ENCODE peak calls at places on chromosomes 3 and 15, in ten cellular contexts. Z, T, G, H, F, A, J, E, Y and I are unnamed samples.

GRCh38 chr3:15932348-15933300 is 134.8 kb upstream of the ANKRD28 start:
- DNase-seq in Z (no peak), H (no peak), A (no peak), Y (no peak), T (no peak), G (no peak), E (no peak), F (no peak), J (no peak), I (no peak)

GRCh38 chr15:78840661-78841060 is 29.4 kb upstream of the ADAMTS7 start:
- DNase-seq in F (peak), H (no peak), A (peak), J (no peak), Z (peak), Y (no peak), T (peak), E (no peak), G (no peak), I (no peak)

GRCh38 chr3:196489747-196490146 is 13.8 kb downstream of the RNF168 start:
- DNase-seq in E (no peak), J (no peak), T (no peak), Z (no peak), H (no peak), G (no peak), A (no peak), F (no peak), Y (no peak), I (no peak)

GRCh38 chr15:90054618-90055097 is 47.6 kb downstream of the IDH2 start:
- DNase-seq in Z (no peak), A (no peak), G (no peak), E (no peak), Y (no peak), H (no peak), F (no peak), T (peak), J (no peak), I (no peak)

GRCh38 chr3:187979543-187979942 is 174.4 kb upstream of the LPP start:
- DNase-seq in A (no peak), H (no peak), F (peak), E (no peak), Y (peak), G (no peak), Z (no peak), T (no peak), J (no peak), I (no peak)

GRCh38 chr15:82552861-82553260 is 12.6 kb upstream of the RPS17 start:
- DNase-seq in A (no peak), H (no peak), G (no peak), T (no peak), E (no peak), F (no peak), J (no peak), Y (no peak), Z (no peak), I (no peak)

GRCh38 chr3:48678056-48678455 is 7.7 kb downstream of the NCKIPSD start:
- DNase-seq in T (no peak), E (no peak), Z (no peak), G (no peak), J (no peak), Y (no peak), F (no peak), H (no peak), A (peak), I (no peak)

GRCh38 chr3:146881366-146881765 is 276.2 kb upstream of the PLSCR5 start:
- DNase-seq in Y (no peak), Z (no peak), F (no peak), A (no peak), E (no peak), G (no peak), T (no peak), J (no peak), H (no peak), I (no peak)

GRCh38 chr15:80474224-80474619 is 70.0 kb downstream of the ARNT2 start:
- DNase-seq in T (no peak), G (no peak), H (no peak), A (no peak), Z (no peak), F (no peak), Y (no peak), J (no peak), E (no peak), I (no peak)

GRCh38 chr3:99355465-99355864 is 282.9 kb upstream of the COL8A1 start:
- DNase-seq in J (no peak), T (no peak), H (no peak), F (no peak), A (no peak), G (no peak), E (no peak), Z (no peak), Y (no peak), I (no peak)

GRCh38 chr3:30440147-30440604 is 166.2 kb upstream of the TGFBR2 start:
- DNase-seq in J (no peak), Y (no peak), F (no peak), E (no peak), Z (no peak), A (peak), G (peak), T (no peak), H (no peak), I (no peak)

GRCh38 chr15:56322444-56322843 is 42.8 kb upstream of the TEX9 start:
- DNase-seq in J (no peak), F (no peak), H (no peak), T (no peak), Z (no peak), E (no peak), G (no peak), A (no peak), Y (no peak), I (no peak)

GRCh38 chr3:11847607-11848006 is 922 bp upstream of the TAMM41 start:
- DNase-seq in T (no peak), G (no peak), H (no peak), Z (no peak), E (peak), Y (no peak), A (no peak), J (no peak), F (peak), I (no peak)

GRCh38 chr3:13821156-13821555 is 58.7 kb downstream of the WNT7A start:
- DNase-seq in T (no peak), A (no peak), Y (no peak), H (no peak), G (no peak), J (no peak), Z (peak), F (no peak), E (no peak), I (no peak)

GRCh38 chr3:10935028-10935427 is 57.5 kb upstream of the SLC6A1 start:
- DNase-seq in G (no peak), F (no peak), Z (no peak), A (no peak), J (no peak), T (no peak), Y (no peak), H (no peak), E (no peak), I (no peak)

GRCh38 chr15:29913528-29914135 is 91.4 kb upstream of the TJP1 start:
- DNase-seq in Z (no peak), A (peak), G (no peak), J (peak), E (no peak), H (no peak), Y (no peak), T (no peak), F (no peak), I (peak)

GRCh38 chr3:152574461-152575079 is 260.4 kb upstream of the P2RY1 start:
- DNase-seq in G (peak), E (peak), Y (peak), H (no peak), A (peak), F (peak), Z (peak), T (peak), J (no peak), I (peak)

GRCh38 chr3:177835917-177836316 is 638.6 kb upstream of the TBL1XR1 start:
- DNase-seq in E (peak), G (no peak), F (no peak), A (peak), Z (peak), T (no peak), H (no peak), J (peak), Y (no peak), I (peak)

GRCh38 chr3:170055209-170055608 is 17.4 kb downstream of the GPR160 start:
- DNase-seq in G (no peak), Y (no peak), T (no peak), J (no peak), E (no peak), Z (peak), H (no peak), F (peak), A (peak), I (no peak)

GRCh38 chr3:184003187-184003967 is 14.3 kb downstream of the ABCC5 start:
- DNase-seq in H (no peak), Z (peak), E (no peak), Y (no peak), T (no peak), G (no peak), F (no peak), J (peak), A (peak), I (peak)

GRCh38 chr3:122245513-122246174 is 62.2 kb downstream of the CASR start:
- DNase-seq in Z (peak), G (no peak), T (no peak), A (peak), F (peak), E (no peak), J (no peak), Y (no peak), H (no peak), I (peak)

GRCh38 chr3:174533286-174533685 is 325.8 kb upstream of the NAALADL2 start:
- DNase-seq in H (no peak), Y (no peak), Z (peak), J (peak), F (no peak), T (no peak), E (no peak), A (peak), G (no peak), I (peak)

GRCh38 chr3:51967384-51968174 is at the start of gene PCBP4:
- DNase-seq in T (no peak), G (no peak), F (no peak), J (no peak), Y (peak), E (peak), A (no peak), Z (no peak), H (peak), I (no peak)

GRCh38 chr15:28957606-28958498 is 72.1 kb downstream of the APBA2 start:
- DNase-seq in E (no peak), G (no peak), A (no peak), Z (no peak), H (no peak), F (no peak), J (no peak), Y (no peak), T (no peak), I (no peak)

GRCh38 chr15:81001180-81002003 is 669 bp downstream of the TLNRD1 start:
- DNase-seq in J (no peak), T (peak), H (peak), F (peak), Y (peak), G (no peak), Z (peak), E (peak), A (peak), I (no peak)

GRCh38 chr3:16309558-16309957 is 44.5 kb downstream of the OXNAD1 start:
- DNase-seq in G (no peak), H (no peak), E (no peak), J (no peak), T (peak), F (no peak), Z (peak), A (no peak), Y (peak), I (no peak)

GRCh38 chr3:9293066-9293465 is 43.6 kb upstream of the SRGAP3 start:
- DNase-seq in G (no peak), Y (no peak), F (no peak), A (no peak), Z (peak), T (no peak), E (no peak), J (no peak), H (no peak), I (no peak)

GRCh38 chr3:9295007-9295406 is 45.6 kb upstream of the SRGAP3 start:
- DNase-seq in H (no peak), J (no peak), Z (no peak), T (no peak), Y (no peak), G (no peak), E (no peak), F (no peak), A (no peak), I (no peak)

GRCh38 chr3:9298236-9298635 is 48.8 kb upstream of the SRGAP3 start:
- DNase-seq in F (no peak), Z (peak), E (no peak), H (no peak), G (no peak), A (no peak), Y (no peak), J (no peak), T (no peak), I (no peak)

GRCh38 chr3:9291991-9292390 is 42.5 kb upstream of the SRGAP3 start:
- DNase-seq in F (no peak), H (no peak), E (no peak), A (no peak), T (no peak), J (no peak), G (no peak), Z (no peak), Y (no peak), I (no peak)

GRCh38 chr3:9296241-9296640 is 46.8 kb upstream of the SRGAP3 start:
- DNase-seq in Z (no peak), J (no peak), G (no peak), T (no peak), H (no peak), E (no peak), F (no peak), A (no peak), Y (no peak), I (no peak)
- TF ChIP-seq CTCF in Z (no peak), J (no peak), G (no peak), T (no peak), H (no peak), E (no peak), F (no peak), A (no peak), Y (no peak), I (no peak)

GRCh38 chr3:151085227-151085888 is at the start of gene MED12L:
- DNase-seq in G (no peak), T (peak), J (no peak), H (no peak), A (peak), F (peak), Y (peak), E (peak), Z (peak), I (peak)
- H3K4me3 ChIP-seq in G (peak), T (peak), J (peak), H (peak), A (peak), F (peak), Y (peak), E (peak), Z (peak), I (peak)

DNA sequence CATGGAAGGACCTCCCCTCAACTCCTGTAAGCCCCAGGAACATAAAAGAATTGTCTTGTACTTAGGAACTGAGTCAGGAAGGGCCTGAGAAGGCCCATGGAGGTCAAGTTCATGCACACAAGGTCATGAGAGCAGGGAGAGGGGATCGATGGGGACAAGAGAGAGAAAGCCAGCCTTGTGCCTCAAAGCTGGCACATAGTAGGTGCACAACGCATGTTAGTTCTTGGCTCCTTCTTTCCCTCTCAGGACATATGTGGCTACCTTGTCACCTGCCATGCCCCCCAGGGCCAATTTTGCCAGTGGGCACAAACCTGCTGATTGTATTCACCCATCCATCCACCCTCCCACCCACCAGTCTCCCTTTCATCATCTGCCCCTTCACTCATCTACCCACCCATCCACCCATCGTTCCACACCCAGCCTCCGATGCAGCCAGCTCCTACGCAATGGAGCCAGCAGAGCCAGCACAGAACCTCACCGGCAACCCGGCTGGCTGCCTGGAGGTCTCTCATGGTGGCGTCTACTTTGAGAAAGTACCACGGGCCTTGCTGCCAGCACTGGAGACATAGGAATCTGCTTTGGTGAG is 52.4 kb upstream of the INSYN1 start:
- DNase-seq in E (no peak), A (no peak), J (no peak), F (no peak), Y (no peak), H (no peak), G (no peak), T (no peak), Z (no peak), I (no peak)
- TF ChIP-seq CTCF in E (no peak), A (no peak), J (no peak), F (no peak), Y (no peak), H (no peak), G (no peak), T (no peak), Z (no peak), I (no peak)

GRCh38 chr3:191302451-191302850 is 26.7 kb upstream of the CCDC50 start:
- DNase-seq in G (no peak), Z (no peak), H (no peak), J (no peak), Y (no peak), T (no peak), A (no peak), E (no peak), F (no peak), I (no peak)

GRCh38 chr3:191303596-191303995 is 25.6 kb upstream of the CCDC50 start:
- DNase-seq in F (no peak), H (no peak), G (no peak), J (no peak), Y (no peak), Z (peak), A (no peak), T (no peak), E (no peak), I (no peak)

GRCh38 chr3:191301982-191302381 is 27.2 kb upstream of the CCDC50 start:
- DNase-seq in A (no peak), Y (no peak), T (no peak), H (no peak), G (no peak), F (no peak), E (no peak), Z (no peak), J (no peak), I (no peak)

GRCh38 chr3:191301017-191301416 is 28.2 kb upstream of the CCDC50 start:
- DNase-seq in Y (no peak), A (no peak), H (no peak), E (no peak), J (no peak), F (peak), T (no peak), G (no peak), Z (no peak), I (no peak)

DNA sequence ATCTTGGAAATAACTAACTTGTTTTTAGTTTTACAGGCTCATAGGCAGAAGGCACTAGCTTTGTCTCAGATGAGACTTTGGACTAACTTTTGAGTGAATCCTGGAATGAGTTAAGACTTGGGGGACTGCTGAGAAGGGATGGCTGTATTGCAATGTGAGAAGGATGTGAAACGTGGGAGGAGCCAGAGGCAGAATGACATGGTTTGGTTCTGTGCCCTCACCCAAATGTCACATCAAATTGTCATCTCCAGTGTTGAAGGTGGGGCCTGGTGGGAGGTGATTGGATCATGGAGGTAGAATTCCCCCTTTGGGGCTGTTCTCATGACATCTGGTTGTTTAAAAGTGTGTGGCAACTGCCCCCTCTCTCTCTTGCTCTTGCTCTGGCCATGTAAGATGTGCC is 28.8 kb upstream of the CCDC50 start:
- DNase-seq in G (no peak), E (no peak), J (no peak), Y (no peak), T (no peak), H (no peak), F (peak), A (no peak), Z (no peak), I (no peak)
- H3K4me3 ChIP-seq in G (no peak), E (no peak), J (no peak), Y (no peak), T (no peak), H (no peak), F (peak), A (no peak), Z (no peak), I (no peak)

GRCh38 chr3:150239764-150240163 is 168.3 kb upstream of the TSC22D2 start:
- DNase-seq in H (no peak), Z (no peak), T (no peak), G (no peak), E (no peak), J (no peak), Y (no peak), A (no peak), F (no peak), I (no peak)
- TF ChIP-seq CTCF in H (no peak), Z (no peak), T (no peak), G (no peak), E (no peak), J (no peak), Y (no peak), A (no peak), F (no peak), I (no peak)

GRCh38 chr3:32961189-32961715 is 9.8 kb downstream of the CCR4 start:
- DNase-seq in F (no peak), J (no peak), H (no peak), A (no peak), E (no peak), Z (no peak), G (no peak), Y (peak), T (no peak), I (no peak)
- H3K4me3 ChIP-seq in F (no peak), J (no peak), H (no peak), A (no peak), E (no peak), Z (no peak), G (no peak), Y (no peak), T (no peak), I (no peak)

GRCh38 chr15:96462768-96463167 is 132.3 kb downstream of the NR2F2 start:
- DNase-seq in F (no peak), Z (no peak), G (no peak), Y (no peak), H (no peak), A (peak), T (no peak), J (no peak), E (no peak), I (no peak)
- TF ChIP-seq CTCF in F (no peak), Z (peak), G (peak), Y (no peak), H (no peak), A (peak), T (peak), J (no peak), E (no peak), I (peak)

GRCh38 chr15:39127925-39128617 is 452.8 kb upstream of the THBS1 start:
- DNase-seq in J (peak), E (peak), T (peak), Y (no peak), H (no peak), Z (peak), G (peak), A (peak), F (no peak), I (peak)
- H3K4me3 ChIP-seq in J (no peak), E (no peak), T (no peak), Y (no peak), H (no peak), Z (no peak), G (no peak), A (no peak), F (no peak), I (no peak)

DNA sequence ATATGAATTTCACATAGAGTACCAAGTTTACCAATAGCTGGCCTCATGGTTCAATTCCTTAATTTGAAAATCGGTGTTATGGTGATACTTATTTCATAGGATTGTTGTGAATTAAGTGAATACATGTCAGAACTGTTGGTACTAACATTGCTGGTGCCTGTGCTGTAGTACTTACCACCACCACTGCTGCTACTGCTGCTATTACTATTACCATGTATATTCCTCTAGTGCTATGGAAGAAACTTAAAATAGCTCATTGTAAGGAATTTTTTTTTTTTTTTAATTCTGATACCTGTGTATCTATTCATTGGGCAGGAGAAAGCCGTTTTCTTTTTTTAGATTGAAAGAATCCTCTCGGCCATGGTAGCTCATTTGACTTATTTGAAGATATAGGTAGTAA is 3.6 kb downstream of the FYTTD1 start:
- DNase-seq in J (no peak), G (no peak), Y (no peak), Z (no peak), A (no peak), T (no peak), E (no peak), F (peak), H (no peak), I (no peak)
- TF ChIP-seq CTCF in J (no peak), G (no peak), Y (no peak), Z (peak), A (peak), T (no peak), E (no peak), F (no peak), H (no peak), I (no peak)